ENCODE peak calls at places on chromosomes 12 and 14, in nine cellular contexts. I, X, Z, Q, L, J, F, R and O are unnamed samples.

GRCh38 chr12:114444422-114445279 is 38.7 kb upstream of the TBX5 start:
- DNase-seq in I (no peak), X (no peak), Z (peak), Q (no peak), L (no peak), J (no peak), F (no peak), R (no peak), O (no peak)

GRCh38 chr12:106582661-106583577 is at the start of gene RFX4:
- DNase-seq in I (no peak), X (no peak), Z (no peak), Q (peak), L (no peak), J (no peak), F (no peak), R (no peak), O (no peak)

GRCh38 chr14:58243790-58244555 is 670 bp upstream of the PSMA3 start:
- DNase-seq in I (peak), X (no peak), Z (no peak), Q (no peak), L (no peak), J (peak), F (no peak), R (no peak), O (peak)

GRCh38 chr12:103841690-103842584 is 903 bp upstream of the NT5DC3 start:
- DNase-seq in I (no peak), X (peak), Z (peak), Q (peak), L (peak), J (no peak), F (no peak), R (no peak), O (peak)

GRCh38 chr12:114936148-114937099 is 252.4 kb upstream of the TBX3 start:
- DNase-seq in I (no peak), X (no peak), Z (peak), Q (no peak), L (no peak), J (no peak), F (no peak), R (no peak), O (no peak)

GRCh38 chr14:61091657-61092273 is 110.7 kb downstream of the SLC38A6 start:
- DNase-seq in I (no peak), X (no peak), Z (no peak), Q (no peak), L (no peak), J (no peak), F (no peak), R (no peak), O (no peak)

GRCh38 chr12:91629440-91629839 is 446.8 kb upstream of the DCN start:
- DNase-seq in I (no peak), X (no peak), Z (no peak), Q (no peak), L (no peak), J (no peak), F (no peak), R (no peak), O (no peak)

GRCh38 chr12:71958457-71958856 is 19.8 kb downstream of the TPH2 start:
- DNase-seq in I (no peak), X (no peak), Z (no peak), Q (no peak), L (no peak), J (no peak), F (no peak), R (no peak), O (no peak)

GRCh38 chr12:47095446-47096236 is 15.9 kb upstream of the AMIGO2 start:
- DNase-seq in I (no peak), X (no peak), Z (peak), Q (no peak), L (no peak), J (no peak), F (peak), R (no peak), O (no peak)

GRCh38 chr12:57063991-57064725 is 14.2 kb upstream of the MYO1A start:
- DNase-seq in I (no peak), X (no peak), Z (no peak), Q (no peak), L (peak), J (peak), F (no peak), R (no peak), O (no peak)

GRCh38 chr12:69846976-69847375 is 21.9 kb downstream of the MYRFL start:
- DNase-seq in I (no peak), X (no peak), Z (no peak), Q (no peak), L (no peak), J (no peak), F (no peak), R (no peak), O (no peak)

GRCh38 chr14:68099348-68100045 is 279.9 kb downstream of the RAD51B start:
- DNase-seq in I (no peak), X (no peak), Z (no peak), Q (no peak), L (no peak), J (no peak), F (no peak), R (no peak), O (no peak)

GRCh38 chr14:89848165-89848564 is 106.4 kb downstream of the EFCAB11 start:
- DNase-seq in I (no peak), X (no peak), Z (peak), Q (no peak), L (no peak), J (no peak), F (no peak), R (no peak), O (no peak)

GRCh38 chr14:104678346-104678745 is 11.1 kb upstream of the INF2 start:
- DNase-seq in I (peak), X (peak), Z (peak), Q (no peak), L (no peak), J (no peak), F (no peak), R (no peak), O (no peak)

GRCh38 chr12:50055831-50056628 is 1.4 kb upstream of the ASIC1 start:
- DNase-seq in I (peak), X (no peak), Z (peak), Q (peak), L (peak), J (peak), F (no peak), R (peak), O (peak)

GRCh38 chr14:37596790-37597189 is 1.4 kb downstream of the TTC6 start:
- DNase-seq in I (no peak), X (no peak), Z (no peak), Q (no peak), L (no peak), J (no peak), F (no peak), R (no peak), O (no peak)

GRCh38 chr12:27898022-27898421 is 74.5 kb downstream of the PTHLH start:
- DNase-seq in I (no peak), X (no peak), Z (no peak), Q (no peak), L (no peak), J (no peak), F (no peak), R (no peak), O (no peak)

GRCh38 chr12:92424338-92424737 is 278.5 kb upstream of the PLEKHG7 start:
- DNase-seq in I (no peak), X (no peak), Z (peak), Q (no peak), L (no peak), J (no peak), F (no peak), R (no peak), O (no peak)

GRCh38 chr12:83615152-83615551 is 928.4 kb downstream of the TMTC2 start:
- DNase-seq in I (no peak), X (no peak), Z (no peak), Q (no peak), L (no peak), J (no peak), F (no peak), R (no peak), O (no peak)

GRCh38 chr12:68374315-68374982 is 42.3 kb upstream of the MDM1 start:
- DNase-seq in I (no peak), X (no peak), Z (no peak), Q (no peak), L (peak), J (peak), F (no peak), R (no peak), O (no peak)

GRCh38 chr14:63632932-63633514 is 8.6 kb downstream of the WDR89 start:
- DNase-seq in I (peak), X (no peak), Z (peak), Q (no peak), L (no peak), J (no peak), F (no peak), R (no peak), O (no peak)